ENCODE peak calls at places on chromosome 15, in ten cellular contexts. One of them, this sample, is unnamed.

GRCh38 chr15:49987896-49988295 is 131.1 kb downstream of the ATP8B4 start:
- DNase-seq in thoracic aorta: no peak
- DNase-seq in cardiac muscle cell: no peak
- DNase-seq in kidney: no peak
- DNase-seq in body of pancreas: no peak
- DNase-seq in endothelial cell of umbilical vein: no peak
- DNase-seq in tibial artery: no peak
- DNase-seq in A549: no peak
- DNase-seq in left ventricle myocardium inferior: no peak
- DNase-seq in fibroblast of lung: no peak
- DNase-seq in this sample: no peak

GRCh38 chr15:34318277-34319079 is 19.1 kb downstream of the SLC12A6 start:
- DNase-seq in thoracic aorta: no peak
- DNase-seq in endothelial cell of umbilical vein: peak; percentile 78
- DNase-seq in fibroblast of lung: peak; percentile 56
- DNase-seq in tibial artery: peak; percentile 67
- DNase-seq in left ventricle myocardium inferior: peak; percentile 51
- DNase-seq in cardiac muscle cell: peak; percentile 77
- DNase-seq in kidney: no peak
- DNase-seq in A549: peak; percentile 73
- DNase-seq in body of pancreas: peak; percentile 76
- DNase-seq in this sample: peak; percentile 94

GRCh38 chr15:31275331-31276262 is 51.0 kb upstream of the KLF13 start:
- DNase-seq in fibroblast of lung: no peak
- DNase-seq in cardiac muscle cell: no peak
- DNase-seq in endothelial cell of umbilical vein: no peak
- DNase-seq in body of pancreas: no peak
- DNase-seq in left ventricle myocardium inferior: no peak
- DNase-seq in kidney: peak; percentile 46
- DNase-seq in thoracic aorta: no peak
- DNase-seq in A549: no peak
- DNase-seq in tibial artery: no peak
- DNase-seq in this sample: no peak

GRCh38 chr15:89023311-89023961 is 64.8 kb upstream of the ABHD2 start:
- DNase-seq in endothelial cell of umbilical vein: no peak
- DNase-seq in body of pancreas: no peak
- DNase-seq in fibroblast of lung: peak; percentile 27
- DNase-seq in thoracic aorta: no peak
- DNase-seq in A549: no peak
- DNase-seq in kidney: no peak
- DNase-seq in cardiac muscle cell: no peak
- DNase-seq in left ventricle myocardium inferior: no peak
- DNase-seq in tibial artery: no peak
- DNase-seq in this sample: no peak

GRCh38 chr15:64732156-64732860 is 43.1 kb downstream of the RBPMS2 start:
- DNase-seq in tibial artery: no peak
- DNase-seq in left ventricle myocardium inferior: no peak
- DNase-seq in cardiac muscle cell: no peak
- DNase-seq in endothelial cell of umbilical vein: no peak
- DNase-seq in fibroblast of lung: no peak
- DNase-seq in kidney: no peak
- DNase-seq in A549: peak; percentile 50
- DNase-seq in thoracic aorta: no peak
- DNase-seq in body of pancreas: no peak
- DNase-seq in this sample: peak; percentile 20

GRCh38 chr15:43527016-43527801 is 9.8 kb downstream of the MAP1A start:
- DNase-seq in left ventricle myocardium inferior: no peak
- DNase-seq in kidney: no peak
- DNase-seq in fibroblast of lung: no peak
- DNase-seq in cardiac muscle cell: no peak
- DNase-seq in endothelial cell of umbilical vein: no peak
- DNase-seq in thoracic aorta: no peak
- DNase-seq in body of pancreas: no peak
- DNase-seq in A549: no peak
- DNase-seq in tibial artery: no peak
- DNase-seq in this sample: no peak

GRCh38 chr15:38061856-38062649 is 127.6 kb downstream of the TMCO5A start:
- DNase-seq in body of pancreas: no peak
- DNase-seq in cardiac muscle cell: no peak
- DNase-seq in kidney: no peak
- DNase-seq in thoracic aorta: no peak
- DNase-seq in A549: no peak
- DNase-seq in fibroblast of lung: peak; percentile 9
- DNase-seq in left ventricle myocardium inferior: no peak
- DNase-seq in endothelial cell of umbilical vein: no peak
- DNase-seq in tibial artery: no peak
- DNase-seq in this sample: no peak

GRCh38 chr15:45133561-45133920 is 3.7 kb downstream of the DUOX1 start:
- DNase-seq in tibial artery: no peak
- DNase-seq in body of pancreas: no peak
- DNase-seq in kidney: peak; percentile 19
- DNase-seq in fibroblast of lung: no peak
- DNase-seq in endothelial cell of umbilical vein: no peak
- DNase-seq in A549: no peak
- DNase-seq in left ventricle myocardium inferior: no peak
- DNase-seq in thoracic aorta: no peak
- DNase-seq in cardiac muscle cell: peak; percentile 60
- DNase-seq in this sample: no peak

GRCh38 chr15:64464271-64465005 is 4.1 kb downstream of the ZNF609 start:
- DNase-seq in A549: no peak
- DNase-seq in fibroblast of lung: peak; percentile 57
- DNase-seq in thoracic aorta: no peak
- DNase-seq in left ventricle myocardium inferior: no peak
- DNase-seq in body of pancreas: peak; percentile 39
- DNase-seq in kidney: no peak
- DNase-seq in endothelial cell of umbilical vein: peak; percentile 48
- DNase-seq in tibial artery: no peak
- DNase-seq in cardiac muscle cell: no peak
- DNase-seq in this sample: peak; percentile 19

GRCh38 chr15:48040166-48040817 is 80.5 kb upstream of the SLC24A5 start:
- DNase-seq in fibroblast of lung: peak; percentile 66
- DNase-seq in kidney: no peak
- DNase-seq in left ventricle myocardium inferior: no peak
- DNase-seq in body of pancreas: no peak
- DNase-seq in tibial artery: no peak
- DNase-seq in cardiac muscle cell: no peak
- DNase-seq in A549: no peak
- DNase-seq in thoracic aorta: no peak
- DNase-seq in endothelial cell of umbilical vein: no peak
- DNase-seq in this sample: peak; percentile 20

GRCh38 chr15:89018235-89018634 is 70.0 kb upstream of the ABHD2 start:
- DNase-seq in endothelial cell of umbilical vein: no peak
- DNase-seq in A549: no peak
- DNase-seq in body of pancreas: peak; percentile 13
- DNase-seq in left ventricle myocardium inferior: peak; percentile 70
- DNase-seq in tibial artery: peak; percentile 78
- DNase-seq in fibroblast of lung: peak; percentile 42
- DNase-seq in cardiac muscle cell: peak; percentile 34
- DNase-seq in thoracic aorta: peak; percentile 40
- DNase-seq in kidney: peak; percentile 90
- DNase-seq in this sample: no peak

GRCh38 chr15:20344601-20345400 is 196.8 kb downstream of the GOLGA6L6 start:
- DNase-seq in kidney: peak; percentile 70
- DNase-seq in tibial artery: no peak
- DNase-seq in thoracic aorta: no peak
- DNase-seq in fibroblast of lung: no peak
- DNase-seq in A549: peak; percentile 6
- DNase-seq in cardiac muscle cell: no peak
- DNase-seq in left ventricle myocardium inferior: no peak
- DNase-seq in endothelial cell of umbilical vein: no peak
- DNase-seq in body of pancreas: peak; percentile 6
- DNase-seq in this sample: no peak

GRCh38 chr15:22232675-22233074 is 152.3 kb downstream of the OR4M2 start:
- DNase-seq in cardiac muscle cell: no peak
- DNase-seq in body of pancreas: no peak
- DNase-seq in left ventricle myocardium inferior: no peak
- DNase-seq in kidney: no peak
- DNase-seq in A549: no peak
- DNase-seq in thoracic aorta: no peak
- DNase-seq in endothelial cell of umbilical vein: no peak
- DNase-seq in fibroblast of lung: no peak
- DNase-seq in tibial artery: no peak
- DNase-seq in this sample: no peak

GRCh38 chr15:22237891-22238275 is 157.6 kb downstream of the OR4M2 start:
- DNase-seq in endothelial cell of umbilical vein: no peak
- DNase-seq in body of pancreas: no peak
- DNase-seq in fibroblast of lung: no peak
- DNase-seq in kidney: no peak
- DNase-seq in left ventricle myocardium inferior: no peak
- DNase-seq in thoracic aorta: no peak
- DNase-seq in cardiac muscle cell: no peak
- DNase-seq in A549: no peak
- DNase-seq in tibial artery: no peak
- DNase-seq in this sample: no peak

GRCh38 chr15:22239806-22240180 is 159.5 kb downstream of the OR4M2 start:
- DNase-seq in left ventricle myocardium inferior: no peak
- DNase-seq in kidney: no peak
- DNase-seq in A549: no peak
- DNase-seq in cardiac muscle cell: no peak
- DNase-seq in fibroblast of lung: no peak
- DNase-seq in thoracic aorta: no peak
- DNase-seq in endothelial cell of umbilical vein: no peak
- DNase-seq in body of pancreas: no peak
- DNase-seq in tibial artery: no peak
- DNase-seq in this sample: no peak

GRCh38 chr15:22240403-22240802 is 160.1 kb downstream of the OR4M2 start:
- DNase-seq in thoracic aorta: no peak
- DNase-seq in cardiac muscle cell: no peak
- DNase-seq in left ventricle myocardium inferior: no peak
- DNase-seq in A549: no peak
- DNase-seq in tibial artery: no peak
- DNase-seq in fibroblast of lung: no peak
- DNase-seq in body of pancreas: no peak
- DNase-seq in kidney: no peak
- DNase-seq in endothelial cell of umbilical vein: no peak
- DNase-seq in this sample: no peak

DNA sequence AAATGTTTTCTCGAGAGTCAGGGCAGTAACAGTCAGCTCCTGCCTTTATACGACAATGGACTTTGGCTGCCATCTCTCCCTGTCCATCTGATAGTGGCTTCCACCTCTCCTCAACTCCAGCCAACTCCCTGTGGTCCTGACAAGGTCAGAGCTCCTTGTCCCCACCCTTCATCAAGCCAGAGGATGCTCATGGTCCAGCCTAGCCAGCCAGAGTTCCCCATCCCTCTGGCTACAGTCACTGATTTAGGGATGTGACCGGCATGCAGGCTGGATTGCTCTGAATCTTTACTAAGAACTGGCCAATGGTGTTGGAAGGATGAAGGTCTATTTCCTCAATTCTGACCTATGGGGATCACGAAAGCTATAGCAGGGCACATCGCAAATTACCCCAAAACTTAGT is 156.1 kb downstream of the OR4M2 start:
- DNase-seq in left ventricle myocardium inferior: no peak
- DNase-seq in endothelial cell of umbilical vein: no peak
- DNase-seq in tibial artery: no peak
- DNase-seq in cardiac muscle cell: no peak
- DNase-seq in thoracic aorta: no peak
- DNase-seq in body of pancreas: no peak
- DNase-seq in fibroblast of lung: no peak
- DNase-seq in A549: no peak
- DNase-seq in kidney: no peak
- DNase-seq in this sample: no peak
- H3K4me3 ChIP-seq in left ventricle myocardium inferior: no peak overlapping the region
- H3K4me3 ChIP-seq in endothelial cell of umbilical vein: no peak overlapping the region
- H3K4me3 ChIP-seq in tibial artery: no peak overlapping the region
- H3K4me3 ChIP-seq in cardiac muscle cell: no peak overlapping the region
- H3K4me3 ChIP-seq in thoracic aorta: no peak overlapping the region
- H3K4me3 ChIP-seq in body of pancreas: no peak overlapping the region
- H3K4me3 ChIP-seq in fibroblast of lung: no peak overlapping the region
- H3K4me3 ChIP-seq in A549: no peak overlapping the region
- H3K4me3 ChIP-seq in kidney: no peak overlapping the region
- H3K4me3 ChIP-seq in this sample: no peak overlapping the region

DNA sequence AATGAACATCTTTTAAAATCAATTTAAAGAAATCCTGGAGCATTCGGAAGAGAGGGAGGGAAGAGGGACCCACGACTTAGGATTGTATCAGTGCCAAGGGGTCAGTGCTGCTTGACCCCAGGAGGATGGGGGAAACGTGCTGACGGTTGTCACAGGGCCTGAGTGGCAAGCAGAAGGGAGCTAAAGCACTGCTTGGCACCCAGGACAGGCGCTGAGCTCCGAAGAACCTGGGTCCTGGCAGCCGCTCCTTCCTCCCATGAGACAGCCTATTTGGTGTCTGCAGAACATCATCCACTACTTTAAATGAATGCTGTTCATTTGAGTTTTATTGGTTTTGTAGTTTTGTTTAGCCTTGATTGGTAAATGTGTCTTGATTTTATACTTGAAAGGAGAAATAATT is 54.5 kb downstream of the RGMA start:
- DNase-seq in A549: no peak
- DNase-seq in body of pancreas: no peak
- DNase-seq in left ventricle myocardium inferior: no peak
- DNase-seq in kidney: peak; percentile 21
- DNase-seq in thoracic aorta: no peak
- DNase-seq in fibroblast of lung: no peak
- DNase-seq in tibial artery: peak; percentile 13
- DNase-seq in cardiac muscle cell: no peak
- DNase-seq in endothelial cell of umbilical vein: no peak
- DNase-seq in this sample: no peak
- H3K4me1 ChIP-seq in A549: peaks cover 10% of the 10 kb centered on the region
- H3K4me1 ChIP-seq in body of pancreas: peaks cover 24% of the 10 kb centered on the region
- H3K4me1 ChIP-seq in left ventricle myocardium inferior: peaks cover 26% of the 10 kb centered on the region
- H3K4me1 ChIP-seq in kidney: peaks cover 8% of the 10 kb centered on the region
- H3K4me1 ChIP-seq in thoracic aorta: peaks cover 11% of the 10 kb centered on the region
- H3K4me1 ChIP-seq in fibroblast of lung: peaks cover 3% of the 10 kb centered on the region
- H3K4me1 ChIP-seq in tibial artery: peaks cover 23% of the 10 kb centered on the region
- H3K4me1 ChIP-seq in cardiac muscle cell: no peaks in the 10 kb centered on the region
- H3K4me1 ChIP-seq in endothelial cell of umbilical vein: peaks cover 5% of the 10 kb centered on the region
- H3K4me1 ChIP-seq in this sample: no peaks in the 10 kb centered on the region

DNA sequence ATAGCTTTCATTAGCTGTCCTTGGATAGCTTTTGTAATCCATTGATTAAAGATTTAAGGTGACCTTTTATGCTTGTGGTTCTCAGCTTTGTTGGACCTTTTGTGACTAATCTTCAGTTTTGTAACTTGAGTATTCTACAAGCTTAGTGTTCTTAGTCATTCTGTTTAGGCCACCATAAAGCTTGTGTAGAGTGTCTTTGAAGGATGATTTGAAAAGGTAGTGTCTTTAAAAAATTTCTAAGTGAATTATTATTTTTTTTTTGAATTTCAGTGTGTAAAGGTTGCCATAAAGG is 7.5 kb downstream of the MORF4L1 start:
- DNase-seq in left ventricle myocardium inferior: no peak
- DNase-seq in A549: no peak
- DNase-seq in tibial artery: no peak
- DNase-seq in endothelial cell of umbilical vein: no peak
- DNase-seq in fibroblast of lung: peak; percentile 69
- DNase-seq in kidney: no peak
- DNase-seq in body of pancreas: no peak
- DNase-seq in cardiac muscle cell: no peak
- DNase-seq in thoracic aorta: no peak
- DNase-seq in this sample: no peak
- H3K27ac ChIP-seq in left ventricle myocardium inferior: no peak overlapping the region
- H3K27ac ChIP-seq in A549: no peak overlapping the region
- H3K27ac ChIP-seq in tibial artery: no peak overlapping the region
- H3K27ac ChIP-seq in endothelial cell of umbilical vein: no peak overlapping the region
- H3K27ac ChIP-seq in fibroblast of lung: no peak overlapping the region
- H3K27ac ChIP-seq in kidney: no peak overlapping the region
- H3K27ac ChIP-seq in body of pancreas: no peak overlapping the region
- H3K27ac ChIP-seq in cardiac muscle cell: no peak overlapping the region
- H3K27ac ChIP-seq in thoracic aorta: no peak overlapping the region
- H3K27ac ChIP-seq in this sample: no peak overlapping the region

GRCh38 chr15:59657635-59658125 is 365 bp upstream of the GTF2A2 start:
- DNase-seq in endothelial cell of umbilical vein: no peak
- DNase-seq in body of pancreas: no peak
- DNase-seq in tibial artery: no peak
- DNase-seq in fibroblast of lung: no peak
- DNase-seq in kidney: peak; percentile 76
- DNase-seq in left ventricle myocardium inferior: no peak
- DNase-seq in A549: no peak
- DNase-seq in thoracic aorta: no peak
- DNase-seq in cardiac muscle cell: no peak
- DNase-seq in this sample: no peak
- H3K4me3 ChIP-seq in endothelial cell of umbilical vein: peak overlapping the region; percentile 98
- H3K4me3 ChIP-seq in body of pancreas: no peak overlapping the region
- H3K4me3 ChIP-seq in tibial artery: peak overlapping the region; percentile 97
- H3K4me3 ChIP-seq in fibroblast of lung: peak overlapping the region; percentile 91
- H3K4me3 ChIP-seq in kidney: peak overlapping the region; percentile 91
- H3K4me3 ChIP-seq in left ventricle myocardium inferior: peak overlapping the region; percentile 97
- H3K4me3 ChIP-seq in A549: peak overlapping the region; percentile 95
- H3K4me3 ChIP-seq in thoracic aorta: peak overlapping the region; percentile 96
- H3K4me3 ChIP-seq in cardiac muscle cell: peak overlapping the region; percentile 98
- H3K4me3 ChIP-seq in this sample: no peak overlapping the region